ENCODE peak calls at places on chromosomes 3 and 15, in five cellular contexts. W is activated CD8-positive, alpha-beta memory T cell treated with anti-CD3 and anti-CD28 coated beads for 48 hours; L is T-helper 1 cell; A is GM10248; F is NCI-H1105 treated with DMSO at 0.1 percent for 48 hours. Z is an unnamed sample.

GRCh38 chr3:149180057-149180573 is 41.5 kb downstream of the CP start:
- DNase-seq in W (no peak), L (no peak), A (no peak), F (no peak), Z (no peak)

GRCh38 chr3:14490831-14491230 is 49.3 kb downstream of the GRIP2 start:
- DNase-seq in W (no peak), L (no peak), A (no peak), F (no peak), Z (no peak)

GRCh38 chr3:25384471-25384870 is 43.6 kb upstream of the RARB start:
- DNase-seq in W (no peak), L (no peak), A (no peak), F (no peak), Z (no peak)

GRCh38 chr15:41992151-41992802 is 19.9 kb upstream of the EHD4 start:
- DNase-seq in W (no peak), L (no peak), A (no peak), F (no peak), Z (no peak)

GRCh38 chr15:60423540-60423939 is 25.8 kb upstream of the ANXA2 start:
- DNase-seq in W (no peak), L (no peak), A (no peak), F (no peak), Z (no peak)

GRCh38 chr3:128967748-128968147 is 26.1 kb downstream of the CFAP92 start:
- DNase-seq in W (no peak), L (no peak), A (no peak), F (no peak), Z (no peak)

GRCh38 chr3:126743781-126744180 is 39.7 kb downstream of the CHCHD6 start:
- DNase-seq in W (no peak), L (no peak), A (no peak), F (no peak), Z (no peak)

GRCh38 chr3:98734737-98735136 is 28.4 kb upstream of the ST3GAL6 start:
- DNase-seq in W (no peak), L (no peak), A (no peak), F (no peak), Z (no peak)

GRCh38 chr3:184551103-184551502 is 10.5 kb upstream of the EPHB3 start:
- DNase-seq in W (no peak), L (no peak), A (no peak), F (no peak), Z (no peak)

GRCh38 chr3:133595341-133595740 is 21.9 kb downstream of the CDV3 start:
- DNase-seq in W (no peak), L (no peak), A (peak), F (no peak), Z (no peak)

Z was measured in GM06990.